ENCODE peak calls at places on chromosomes 4 and X, in ten cellular contexts. R, L, T, B, I, S, C, X, G and W are unnamed samples.

GRCh38 chrX:142549923-142550322 is 344.8 kb upstream of the MAGEC2 start:
- DNase-seq in R (no peak), L (no peak), T (no peak), B (no peak), I (no peak), S (no peak), C (no peak), X (no peak), G (no peak), W (no peak)

GRCh38 chr4:15659768-15660394 is 4.7 kb upstream of the FBXL5 start:
- DNase-seq in R (no peak), L (no peak), T (no peak), B (no peak), I (peak; percentile 33), S (no peak), C (no peak), X (no peak), G (no peak), W (peak; percentile 32)

GRCh38 chr4:158914178-158914577 is 145.4 kb downstream of the FNIP2 start:
- DNase-seq in R (no peak), L (no peak), T (no peak), B (no peak), I (peak; percentile 19), S (peak; percentile 53), C (no peak), X (no peak), G (no peak), W (no peak)

GRCh38 chrX:44731160-44731559 is 112.7 kb upstream of the DUSP21 start:
- DNase-seq in R (no peak), L (no peak), T (no peak), B (no peak), I (peak; percentile 1), S (no peak), C (no peak), X (no peak), G (no peak), W (no peak)

GRCh38 chr4:70715097-70715496 is 6.7 kb upstream of the RUFY3 start:
- DNase-seq in R (no peak), L (no peak), T (no peak), B (no peak), I (no peak), S (no peak), C (no peak), X (no peak), G (no peak), W (no peak)

GRCh38 chr4:2824329-2825183 is 19.1 kb upstream of the ADD1 start:
- DNase-seq in R (peak; percentile 25), L (no peak), T (no peak), B (peak; percentile 9), I (no peak), S (no peak), C (no peak), X (no peak), G (no peak), W (no peak)

GRCh38 chr4:40931238-40931637 is 181.5 kb downstream of the NSUN7 start:
- DNase-seq in R (no peak), L (no peak), T (no peak), B (no peak), I (no peak), S (no peak), C (no peak), X (no peak), G (no peak), W (no peak)

GRCh38 chr4:152738812-152739211 is 40.7 kb downstream of the TIGD4 start:
- DNase-seq in R (no peak), L (no peak), T (no peak), B (no peak), I (no peak), S (no peak), C (no peak), X (no peak), G (no peak), W (no peak)

GRCh38 chr4:118981839-118982381 is 93.3 kb downstream of the SYNPO2 start:
- DNase-seq in R (no peak), L (peak; percentile 57), T (peak; percentile 77), B (no peak), I (peak; percentile 81), S (peak; percentile 88), C (no peak), X (peak; percentile 49), G (peak; percentile 31), W (peak; percentile 39)

GRCh38 chr4:119040711-119041185 is 94.9 kb upstream of the MYOZ2 start:
- DNase-seq in R (no peak), L (no peak), T (no peak), B (no peak), I (no peak), S (peak; percentile 58), C (no peak), X (no peak), G (no peak), W (no peak)

GRCh38 chr4:113961322-113961698 is 18.1 kb downstream of the ARSJ start:
- DNase-seq in R (no peak), L (no peak), T (no peak), B (no peak), I (peak; percentile 62), S (no peak), C (no peak), X (peak; percentile 8), G (no peak), W (no peak)

GRCh38 chr4:175109933-175110332 is 191.8 kb downstream of the ADAM29 start:
- DNase-seq in R (no peak), L (no peak), T (no peak), B (no peak), I (no peak), S (no peak), C (no peak), X (no peak), G (no peak), W (no peak)